ENCODE peak calls at places on chromosomes 12 and 14, in five cellular contexts. O is posterior vena cava, L is HCT116, N is mesothelial cell of epicardium, J is RPMI7951. X is an unnamed sample.

GRCh38 chr14:68386950-68387779 is 405.7 kb downstream of the ZFP36L1 start:
- DNase-seq in O (no peak), L (no peak), N (no peak), J (peak; percentile 35), X (no peak)

GRCh38 chr14:98959958-98960616 is 311.9 kb downstream of the BCL11B start:
- DNase-seq in O (peak; percentile 68), L (no peak), N (no peak), J (no peak), X (no peak)

GRCh38 chr12:17358850-17359249 is 731.1 kb downstream of the RERGL start:
- DNase-seq in O (no peak), L (no peak), N (no peak), J (no peak), X (peak; percentile 8)

GRCh38 chr12:45292486-45293195 is 76.7 kb downstream of the ANO6 start:
- DNase-seq in O (no peak), L (no peak), N (no peak), J (no peak), X (no peak)

GRCh38 chr14:100037351-100037750 is 27.9 kb upstream of the EVL start:
- DNase-seq in O (no peak), L (no peak), N (peak; percentile 29), J (no peak), X (no peak)

GRCh38 chr12:120239776-120240494 is 25.6 kb downstream of the PXN start:
- DNase-seq in O (no peak), L (no peak), N (no peak), J (no peak), X (no peak)

GRCh38 chr12:132622437-132623071 is 4.0 kb downstream of the P2RX2 start:
- DNase-seq in O (no peak), L (no peak), N (no peak), J (peak; percentile 66), X (no peak)

GRCh38 chr14:57389646-57390036 is 745 bp upstream of the NAA30 start:
- DNase-seq in O (no peak), L (no peak), N (no peak), J (no peak), X (no peak)

GRCh38 chr12:32248594-32249140 is 142.0 kb downstream of the BICD1 start:
- DNase-seq in O (no peak), L (no peak), N (no peak), J (no peak), X (no peak)

GRCh38 chr12:26821212-26821701 is 11.7 kb downstream of the ITPR2 start:
- DNase-seq in O (no peak), L (no peak), N (no peak), J (peak; percentile 46), X (no peak)

GRCh38 chr12:100703337-100703736 is 91.2 kb upstream of the ANO4 start:
- DNase-seq in O (no peak), L (no peak), N (no peak), J (no peak), X (no peak)

GRCh38 chr12:76346236-76346635 is 2.0 kb downstream of the BBS10 start:
- DNase-seq in O (no peak), L (no peak), N (no peak), J (no peak), X (no peak)

GRCh38 chr12:5965950-5966383 is 20.9 kb upstream of the ANO2 start:
- DNase-seq in O (no peak), L (peak; percentile 28), N (no peak), J (peak; percentile 36), X (peak; percentile 68)

GRCh38 chr12:19461986-19462385 is 22.7 kb downstream of the AEBP2 start:
- DNase-seq in O (no peak), L (no peak), N (no peak), J (no peak), X (no peak)

GRCh38 chr12:5621329-5621728 is 189.4 kb downstream of the NTF3 start:
- DNase-seq in O (no peak), L (no peak), N (no peak), J (no peak), X (no peak)

GRCh38 chr14:52873694-52874093 is 77.2 kb downstream of the FERMT2 start:
- DNase-seq in O (no peak), L (no peak), N (no peak), J (peak; percentile 51), X (no peak)

GRCh38 chr12:120404271-120404670 is 33.6 kb upstream of the COX6A1 start:
- DNase-seq in O (no peak), L (no peak), N (no peak), J (no peak), X (peak; percentile 36)

GRCh38 chr12:70719672-70720420 is 82.6 kb upstream of the PTPRB start:
- DNase-seq in O (peak; percentile 83), L (no peak), N (peak; percentile 37), J (peak; percentile 55), X (peak; percentile 66)

GRCh38 chr12:82593901-82594396 is 92.8 kb upstream of the TMTC2 start:
- DNase-seq in O (no peak), L (no peak), N (no peak), J (no peak), X (peak; percentile 56)

GRCh38 chr12:110102255-110102654 is 21.9 kb upstream of the IFT81 start:
- DNase-seq in O (peak; percentile 81), L (peak; percentile 94), N (no peak), J (peak; percentile 90), X (peak; percentile 99)

GRCh38 chr12:65556676-65557424 is 267.4 kb upstream of the HMGA2 start:
- DNase-seq in O (peak; percentile 92), L (peak; percentile 80), N (peak; percentile 58), J (peak; percentile 77), X (peak; percentile 78)

GRCh38 chr14:23538785-23539184 is 12.8 kb downstream of the ZFHX2 start:
- DNase-seq in O (peak; percentile 83), L (no peak), N (no peak), J (no peak), X (no peak)

GRCh38 chr14:85788834-85789233 is 258.9 kb downstream of the FLRT2 start:
- DNase-seq in O (no peak), L (no peak), N (no peak), J (no peak), X (no peak)

GRCh38 chr14:104865069-104865630 is at the start of gene CEP170B:
- DNase-seq in O (no peak), L (no peak), N (no peak), J (peak; percentile 45), X (no peak)

GRCh38 chr14:72472845-72473244 is 421.1 kb downstream of the DPF3 start:
- DNase-seq in O (no peak), L (peak; percentile 4), N (no peak), J (no peak), X (peak; percentile 3)

GRCh38 chr12:32450768-32451167 is 51.4 kb downstream of the FGD4 start:
- DNase-seq in O (no peak), L (no peak), N (no peak), J (no peak), X (no peak)